ENCODE peak calls at places on chromosome 20, in eight cellular contexts. One of them, this sample, is unnamed.

GRCh38 chr20:38986663-38987062 is 24.5 kb downstream of the DHX35 start:
- DNase-seq in ovary: no peak
- DNase-seq in nephron progenitor cell: no peak
- DNase-seq in CD4-positive, alpha-beta T cell: no peak
- DNase-seq in Calu3: no peak
- DNase-seq in OCI-LY7: no peak
- DNase-seq in heart right ventricle: no peak
- DNase-seq in foreskin keratinocyte: no peak
- DNase-seq in this sample: no peak

GRCh38 chr20:41355598-41356203 is 10.9 kb downstream of the EMILIN3 start:
- DNase-seq in ovary: no peak
- DNase-seq in nephron progenitor cell: no peak
- DNase-seq in CD4-positive, alpha-beta T cell: no peak
- DNase-seq in Calu3: no peak
- DNase-seq in OCI-LY7: no peak
- DNase-seq in heart right ventricle: no peak
- DNase-seq in foreskin keratinocyte: no peak
- DNase-seq in this sample: no peak

GRCh38 chr20:1702288-1702687 is 44.7 kb upstream of the SIRPG start:
- DNase-seq in ovary: no peak
- DNase-seq in nephron progenitor cell: no peak
- DNase-seq in CD4-positive, alpha-beta T cell: no peak
- DNase-seq in Calu3: no peak
- DNase-seq in OCI-LY7: no peak
- DNase-seq in heart right ventricle: no peak
- DNase-seq in foreskin keratinocyte: no peak
- DNase-seq in this sample: no peak

GRCh38 chr20:24138126-24138857 is 149.7 kb upstream of the GGTLC1 start:
- DNase-seq in ovary: no peak
- DNase-seq in nephron progenitor cell: no peak
- DNase-seq in CD4-positive, alpha-beta T cell: no peak
- DNase-seq in Calu3: no peak
- DNase-seq in OCI-LY7: no peak
- DNase-seq in heart right ventricle: no peak
- DNase-seq in foreskin keratinocyte: no peak
- DNase-seq in this sample: no peak

GRCh38 chr20:38143646-38144554 is 21.2 kb downstream of the TGM2 start:
- DNase-seq in ovary: no peak
- DNase-seq in nephron progenitor cell: no peak
- DNase-seq in CD4-positive, alpha-beta T cell: no peak
- DNase-seq in Calu3: peak
- DNase-seq in OCI-LY7: no peak
- DNase-seq in heart right ventricle: peak
- DNase-seq in foreskin keratinocyte: peak
- DNase-seq in this sample: no peak

GRCh38 chr20:53748821-53749402 is 155.3 kb upstream of the ZNF217 start:
- DNase-seq in ovary: no peak
- DNase-seq in nephron progenitor cell: no peak
- DNase-seq in CD4-positive, alpha-beta T cell: no peak
- DNase-seq in Calu3: no peak
- DNase-seq in OCI-LY7: peak
- DNase-seq in heart right ventricle: no peak
- DNase-seq in foreskin keratinocyte: peak
- DNase-seq in this sample: no peak

GRCh38 chr20:23884771-23885162 is 5.2 kb upstream of the CST5 start:
- DNase-seq in ovary: no peak
- DNase-seq in nephron progenitor cell: no peak
- DNase-seq in CD4-positive, alpha-beta T cell: no peak
- DNase-seq in Calu3: no peak
- DNase-seq in OCI-LY7: no peak
- DNase-seq in heart right ventricle: no peak
- DNase-seq in foreskin keratinocyte: no peak
- DNase-seq in this sample: no peak

GRCh38 chr20:10219452-10219791 is 792 bp downstream of the SNAP25 start:
- DNase-seq in ovary: peak
- DNase-seq in nephron progenitor cell: peak
- DNase-seq in CD4-positive, alpha-beta T cell: peak
- DNase-seq in Calu3: peak
- DNase-seq in OCI-LY7: peak
- DNase-seq in heart right ventricle: peak
- DNase-seq in foreskin keratinocyte: no peak
- DNase-seq in this sample: peak

GRCh38 chr20:38863024-38863851 is 57.7 kb downstream of the PPP1R16B start:
- DNase-seq in ovary: no peak
- DNase-seq in nephron progenitor cell: no peak
- DNase-seq in CD4-positive, alpha-beta T cell: no peak
- DNase-seq in Calu3: no peak
- DNase-seq in OCI-LY7: peak
- DNase-seq in heart right ventricle: no peak
- DNase-seq in foreskin keratinocyte: no peak
- DNase-seq in this sample: no peak

GRCh38 chr20:15045246-15045645 is 707.8 kb upstream of the FLRT3 start:
- DNase-seq in ovary: peak
- DNase-seq in nephron progenitor cell: no peak
- DNase-seq in CD4-positive, alpha-beta T cell: no peak
- DNase-seq in Calu3: no peak
- DNase-seq in OCI-LY7: no peak
- DNase-seq in heart right ventricle: no peak
- DNase-seq in foreskin keratinocyte: peak
- DNase-seq in this sample: no peak
- TF ChIP-seq CTCF in ovary: no peak
- TF ChIP-seq CTCF in nephron progenitor cell: no peak
- TF ChIP-seq CTCF in CD4-positive, alpha-beta T cell: no peak
- TF ChIP-seq CTCF in Calu3: no peak
- TF ChIP-seq CTCF in OCI-LY7: no peak
- TF ChIP-seq CTCF in heart right ventricle: no peak
- TF ChIP-seq CTCF in foreskin keratinocyte: no peak
- TF ChIP-seq CTCF in this sample: no peak

DNA sequence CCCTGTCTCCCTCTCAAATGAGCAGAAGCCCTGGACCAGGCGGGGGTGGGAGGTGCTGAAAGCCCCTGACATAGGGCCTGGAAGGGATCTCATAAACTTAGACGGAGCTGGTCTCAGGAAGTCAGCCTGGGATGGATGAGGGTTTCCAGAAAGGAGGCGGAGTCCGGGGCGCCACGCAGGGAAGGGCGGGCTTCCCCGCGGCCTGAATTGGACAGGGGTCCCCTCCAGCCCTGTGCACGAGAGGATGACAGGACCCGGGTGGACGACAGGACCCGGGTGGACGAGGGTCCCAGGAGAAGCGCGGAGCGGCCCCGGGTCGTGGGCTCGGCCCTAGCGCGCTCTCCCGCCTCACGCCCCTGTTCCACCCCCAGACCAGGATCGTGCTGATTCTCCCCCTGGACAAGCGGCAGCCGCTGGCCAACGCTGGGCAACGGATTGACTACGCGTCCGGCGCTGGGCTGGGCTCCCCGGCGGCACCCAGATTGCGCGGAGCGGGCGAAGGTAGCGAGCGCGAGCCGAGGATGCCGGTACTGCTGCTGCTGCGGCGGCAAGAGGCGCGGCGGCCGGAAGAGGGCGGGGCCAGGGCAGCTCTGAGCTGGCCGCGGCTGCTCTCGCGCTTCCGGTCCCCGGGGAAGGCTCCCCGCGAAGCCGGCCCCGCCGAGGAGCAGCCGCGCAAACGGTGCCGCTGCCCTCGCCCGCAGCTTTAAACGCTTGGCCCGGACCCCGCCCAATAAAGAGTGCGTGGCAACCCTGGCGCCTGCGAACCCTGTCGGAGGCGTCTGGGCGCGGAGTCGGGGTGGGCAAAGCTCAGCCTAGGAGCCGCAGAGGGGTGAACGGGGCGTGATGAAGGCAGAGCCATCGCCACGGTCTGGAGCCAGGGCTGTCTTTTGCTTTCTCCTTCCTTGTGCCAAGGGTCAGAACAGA is 1.3 kb downstream of the C20orf144 start:
- DNase-seq in ovary: peak
- DNase-seq in nephron progenitor cell: peak
- DNase-seq in CD4-positive, alpha-beta T cell: peak
- DNase-seq in Calu3: peak
- DNase-seq in OCI-LY7: peak
- DNase-seq in heart right ventricle: peak
- DNase-seq in foreskin keratinocyte: no peak
- DNase-seq in this sample: peak
- TF ChIP-seq CTCF in ovary: peak
- TF ChIP-seq CTCF in nephron progenitor cell: no peak
- TF ChIP-seq CTCF in CD4-positive, alpha-beta T cell: no peak
- TF ChIP-seq CTCF in Calu3: no peak
- TF ChIP-seq CTCF in OCI-LY7: no peak
- TF ChIP-seq CTCF in heart right ventricle: no peak
- TF ChIP-seq CTCF in foreskin keratinocyte: peak
- TF ChIP-seq CTCF in this sample: no peak

GRCh38 chr20:50893620-50894019 is 37.6 kb downstream of the ADNP start:
- DNase-seq in ovary: no peak
- DNase-seq in nephron progenitor cell: no peak
- DNase-seq in CD4-positive, alpha-beta T cell: no peak
- DNase-seq in Calu3: no peak
- DNase-seq in OCI-LY7: no peak
- DNase-seq in heart right ventricle: no peak
- DNase-seq in foreskin keratinocyte: no peak
- DNase-seq in this sample: no peak

GRCh38 chr20:50898475-50898874 is 32.8 kb downstream of the ADNP start:
- DNase-seq in ovary: no peak
- DNase-seq in nephron progenitor cell: no peak
- DNase-seq in CD4-positive, alpha-beta T cell: no peak
- DNase-seq in Calu3: no peak
- DNase-seq in OCI-LY7: no peak
- DNase-seq in heart right ventricle: no peak
- DNase-seq in foreskin keratinocyte: no peak
- DNase-seq in this sample: no peak

GRCh38 chr20:50892394-50892793 is 38.8 kb downstream of the ADNP start:
- DNase-seq in ovary: no peak
- DNase-seq in nephron progenitor cell: no peak
- DNase-seq in CD4-positive, alpha-beta T cell: no peak
- DNase-seq in Calu3: no peak
- DNase-seq in OCI-LY7: no peak
- DNase-seq in heart right ventricle: no peak
- DNase-seq in foreskin keratinocyte: no peak
- DNase-seq in this sample: no peak

GRCh38 chr20:50891138-50891537 is 40.1 kb downstream of the ADNP start:
- DNase-seq in ovary: no peak
- DNase-seq in nephron progenitor cell: no peak
- DNase-seq in CD4-positive, alpha-beta T cell: no peak
- DNase-seq in Calu3: no peak
- DNase-seq in OCI-LY7: no peak
- DNase-seq in heart right ventricle: no peak
- DNase-seq in foreskin keratinocyte: no peak
- DNase-seq in this sample: no peak

GRCh38 chr20:50895111-50895830 is 36.0 kb downstream of the ADNP start:
- DNase-seq in ovary: no peak
- DNase-seq in nephron progenitor cell: no peak
- DNase-seq in CD4-positive, alpha-beta T cell: no peak
- DNase-seq in Calu3: no peak
- DNase-seq in OCI-LY7: no peak
- DNase-seq in heart right ventricle: no peak
- DNase-seq in foreskin keratinocyte: no peak
- DNase-seq in this sample: no peak
- TF ChIP-seq CTCF in ovary: no peak
- TF ChIP-seq CTCF in nephron progenitor cell: no peak
- TF ChIP-seq CTCF in CD4-positive, alpha-beta T cell: no peak
- TF ChIP-seq CTCF in Calu3: no peak
- TF ChIP-seq CTCF in OCI-LY7: no peak
- TF ChIP-seq CTCF in heart right ventricle: no peak
- TF ChIP-seq CTCF in foreskin keratinocyte: no peak
- TF ChIP-seq CTCF in this sample: no peak

DNA sequence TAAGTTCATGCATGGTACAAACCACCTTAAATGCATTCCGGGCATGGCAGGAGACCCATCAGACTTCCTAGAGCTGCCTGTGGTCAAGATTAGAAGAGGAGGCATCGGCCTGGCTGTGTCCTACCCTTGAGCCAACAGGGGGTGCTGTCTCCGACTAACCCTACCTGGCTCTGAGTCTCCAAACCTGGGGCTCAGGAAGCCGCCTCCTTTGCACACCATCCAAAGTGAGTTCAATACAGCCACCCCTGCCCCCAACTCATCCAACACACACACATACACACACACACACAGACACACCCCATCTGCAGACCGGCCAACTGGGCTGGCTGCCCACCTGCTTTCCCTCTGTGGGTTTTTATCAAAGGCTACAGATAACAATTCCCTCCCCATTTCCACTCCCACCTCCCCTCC is 77.0 kb downstream of the JPH2 start:
- DNase-seq in ovary: no peak
- DNase-seq in nephron progenitor cell: no peak
- DNase-seq in CD4-positive, alpha-beta T cell: no peak
- DNase-seq in Calu3: no peak
- DNase-seq in OCI-LY7: no peak
- DNase-seq in heart right ventricle: no peak
- DNase-seq in foreskin keratinocyte: no peak
- DNase-seq in this sample: no peak
- TF ChIP-seq CTCF in ovary: no peak
- TF ChIP-seq CTCF in nephron progenitor cell: no peak
- TF ChIP-seq CTCF in CD4-positive, alpha-beta T cell: no peak
- TF ChIP-seq CTCF in Calu3: peak
- TF ChIP-seq CTCF in OCI-LY7: peak
- TF ChIP-seq CTCF in heart right ventricle: peak
- TF ChIP-seq CTCF in foreskin keratinocyte: peak
- TF ChIP-seq CTCF in this sample: peak

This sample was measured in progenitor cell of endocrine pancreas.